ENCODE peak calls at places on chromosomes 4 and X, in five cellular contexts. A, Y, R, K and W are unnamed samples.

GRCh38 chr4:187321741-187322140 is 598.1 kb upstream of the FAT1 start:
- DNase-seq in A (no peak), R (no peak), K (no peak), Y (no peak), W (no peak)

GRCh38 chr4:108425988-108426387 is 194.4 kb upstream of the RPL34 start:
- DNase-seq in Y (no peak), K (no peak), R (no peak), A (no peak), W (no peak)

GRCh38 chr4:76279462-76279861 is 27.1 kb upstream of the STBD1 start:
- DNase-seq in K (peak; percentile 28), R (no peak), A (no peak), Y (no peak), W (no peak)

GRCh38 chr4:147709999-147710398 is 21.9 kb upstream of the ARHGAP10 start:
- DNase-seq in A (no peak), Y (no peak), K (no peak), R (no peak), W (no peak)

GRCh38 chr4:88177981-88178632 is 19.7 kb upstream of the ABCG2 start:
- DNase-seq in A (no peak), Y (no peak), R (peak; percentile 75), K (peak; percentile 21), W (peak; percentile 84)

GRCh38 chrX:63349307-63349706 is 1.8 kb downstream of the SPIN4 start:
- DNase-seq in K (peak; percentile 3), R (peak; percentile 5), Y (no peak), A (no peak), W (no peak)

GRCh38 chrX:41707218-41707617 is 16.8 kb upstream of the GPR82 start:
- DNase-seq in K (no peak), R (no peak), Y (no peak), A (no peak), W (no peak)

GRCh38 chr4:124640037-124640730 is 72.3 kb downstream of the ANKRD50 start:
- DNase-seq in K (no peak), Y (no peak), A (no peak), R (no peak), W (peak; percentile 67)

GRCh38 chr4:142845293-142846070 is 619 bp downstream of the INPP4B start:
- DNase-seq in A (peak; percentile 73), R (peak; percentile 37), K (no peak), Y (no peak), W (no peak)

GRCh38 chr4:109043286-109043685 is 259.2 kb downstream of the COL25A1 start:
- DNase-seq in A (no peak), Y (no peak), R (no peak), K (no peak), W (no peak)

GRCh38 chrX:155334486-155335316 is at the start of gene CLIC2:
- DNase-seq in R (no peak), K (peak; percentile 57), A (no peak), Y (no peak), W (no peak)

GRCh38 chr4:88012652-88013051 is 5.2 kb downstream of the PKD2 start:
- DNase-seq in R (no peak), Y (no peak), A (no peak), K (peak; percentile 20), W (no peak)

GRCh38 chr4:95869961-95870500 is 30.1 kb downstream of the PDHA2 start:
- DNase-seq in Y (no peak), R (no peak), A (no peak), K (no peak), W (no peak)

GRCh38 chrX:154372612-154373022 is 1.8 kb downstream of the FLNA start:
- DNase-seq in R (no peak), Y (no peak), K (peak; percentile 66), A (no peak), W (no peak)

GRCh38 chrX:72308566-72309296 is 3.0 kb upstream of the CITED1 start:
- DNase-seq in R (peak; percentile 83), Y (no peak), A (peak; percentile 80), K (no peak), W (peak; percentile 53)

GRCh38 chrX:68930576-68931317 is 101.9 kb downstream of the EFNB1 start:
- DNase-seq in R (no peak), Y (no peak), K (no peak), A (peak; percentile 66), W (no peak)

GRCh38 chr4:55004831-55005230 is 120.6 kb downstream of the KDR start:
- DNase-seq in K (no peak), R (no peak), A (no peak), Y (no peak), W (no peak)

GRCh38 chr4:8772499-8773123 is 99.0 kb downstream of the HMX1 start:
- DNase-seq in K (no peak), Y (no peak), R (peak; percentile 18), A (peak; percentile 40), W (no peak)

GRCh38 chr4:70741872-70742271 is 20.1 kb downstream of the RUFY3 start:
- DNase-seq in Y (no peak), K (no peak), A (no peak), R (no peak), W (no peak)

GRCh38 chr4:6824772-6825402 is 42.4 kb downstream of the KIAA0232 start:
- DNase-seq in A (no peak), Y (no peak), K (no peak), R (no peak), W (no peak)

GRCh38 chrX:129983575-129984131 is 1.2 kb downstream of the BCORL1 start:
- DNase-seq in R (peak; percentile 92), A (peak; percentile 87), K (no peak), Y (no peak), W (no peak)

GRCh38 chrX:13287816-13288215 is 32.0 kb downstream of the ATXN3L start:
- DNase-seq in R (no peak), Y (no peak), A (no peak), K (no peak), W (no peak)

GRCh38 chr4:70269674-70270073 is 27.3 kb downstream of the CSN3 start:
- DNase-seq in R (peak; percentile 3), Y (no peak), K (peak; percentile 6), A (no peak), W (peak; percentile 14)

GRCh38 chr4:25677157-25677556 is 21.5 kb downstream of the SLC34A2 start:
- DNase-seq in A (no peak), R (peak; percentile 5), K (no peak), Y (no peak), W (no peak)

GRCh38 chr4:3508542-3508941 is 23.7 kb downstream of the LRPAP1 start:
- DNase-seq in A (no peak), Y (no peak), R (no peak), K (no peak), W (no peak)

GRCh38 chr4:149050840-149051239 is 608.6 kb upstream of the NR3C2 start:
- DNase-seq in R (no peak), A (no peak), Y (no peak), K (no peak), W (no peak)

GRCh38 chrX:25648790-25649189 is 489.4 kb upstream of the MAGEB18 start:
- DNase-seq in Y (no peak), R (no peak), K (no peak), A (no peak), W (no peak)

GRCh38 chr4:47704693-47705325 is 133.1 kb downstream of the CORIN start:
- DNase-seq in Y (no peak), R (peak; percentile 60), K (peak; percentile 41), A (no peak), W (peak; percentile 39)

GRCh38 chr4:63717384-63717783 is 691.9 kb downstream of the TECRL start:
- DNase-seq in A (no peak), R (peak; percentile 4), K (peak; percentile 4), Y (no peak), W (peak; percentile 39)

GRCh38 chr4:7045961-7046921 is 3.1 kb downstream of the TADA2B start:
- DNase-seq in K (peak; percentile 88), Y (no peak), A (peak; percentile 80), R (no peak), W (no peak)

GRCh38 chrX:118100091-118100490 is 16.5 kb downstream of the KLHL13 start:
- DNase-seq in R (no peak), A (no peak), Y (no peak), K (no peak), W (no peak)

GRCh38 chr4:83282049-83282535 is 2.5 kb downstream of the COQ2 start:
- DNase-seq in K (peak; percentile 81), Y (no peak), R (peak; percentile 36), A (no peak), W (peak; percentile 57)